ENCODE peak calls at places on chromosomes 6 and 20, in nine cellular contexts. Z is B cell, N is breast epithelium, M is AG09319, P is HL-60, C is brain microvascular endothelial cell, H is cardiac fibroblast, V is PC-3, I is psoas muscle. A is an unnamed sample.

GRCh38 chr6:1554241-1554880 is 55.4 kb upstream of the FOXC1 start:
- DNase-seq in H (no peak), V (no peak), N (no peak), C (no peak), P (no peak), I (no peak), Z (no peak), M (no peak), A (no peak)

GRCh38 chr6:25701807-25702206 is 49.8 kb downstream of the SCGN start:
- DNase-seq in N (no peak), I (no peak), H (no peak), V (peak), M (no peak), Z (no peak), C (no peak), P (no peak), A (no peak)

GRCh38 chr6:136613477-136613876 is 63.3 kb upstream of the MAP7 start:
- DNase-seq in N (no peak), Z (no peak), V (no peak), H (no peak), C (no peak), P (no peak), M (no peak), I (no peak), A (peak)

GRCh38 chr20:19935842-19936241 is 81.3 kb upstream of the NAA20 start:
- DNase-seq in M (no peak), C (no peak), H (no peak), N (peak), P (no peak), V (peak), I (no peak), Z (no peak), A (peak)

GRCh38 chr20:33882018-33882417 is 70.9 kb downstream of the CHMP4B start:
- DNase-seq in I (no peak), H (no peak), Z (no peak), V (no peak), P (no peak), M (no peak), N (no peak), C (no peak), A (no peak)

GRCh38 chr6:155543141-155543870 is 87.7 kb upstream of the NOX3 start:
- DNase-seq in I (no peak), C (no peak), P (no peak), H (no peak), M (no peak), Z (no peak), V (no peak), N (no peak), A (no peak)

GRCh38 chr6:45987866-45988265 is 27.8 kb downstream of the CLIC5 start:
- DNase-seq in P (no peak), M (no peak), V (no peak), I (no peak), C (no peak), Z (no peak), N (no peak), H (no peak), A (no peak)

GRCh38 chr6:54621285-54621684 is 225.3 kb upstream of the FAM83B start:
- DNase-seq in H (peak), P (peak), N (no peak), C (no peak), V (no peak), I (no peak), Z (no peak), M (no peak), A (no peak)

GRCh38 chr6:136822051-136822378 is 377 bp upstream of the PEX7 start:
- DNase-seq in P (no peak), I (no peak), M (no peak), C (no peak), Z (no peak), H (peak), V (peak), N (no peak), A (peak)

GRCh38 chr6:115216835-115217234 is 843.9 kb downstream of the FRK start:
- DNase-seq in P (no peak), I (no peak), C (no peak), H (no peak), M (no peak), Z (no peak), N (no peak), V (peak), A (no peak)
- TF ChIP-seq CTCF in P (no peak), I (no peak), C (no peak), H (no peak), M (no peak), Z (no peak), N (no peak), V (no peak), A (no peak)

GRCh38 chr6:16437984-16438383 is 199.6 kb downstream of the GMPR start:
- DNase-seq in H (no peak), C (no peak), I (no peak), V (no peak), N (no peak), P (no peak), M (no peak), Z (no peak), A (no peak)
- TF ChIP-seq CTCF in H (no peak), C (no peak), I (no peak), V (no peak), N (no peak), P (no peak), M (no peak), Z (no peak), A (no peak)

GRCh38 chr6:20126789-20127653 is 85.2 kb downstream of the MBOAT1 start:
- DNase-seq in C (peak), N (no peak), P (peak), V (peak), I (peak), H (peak), Z (peak), M (peak), A (peak)
- TF ChIP-seq CTCF in C (peak), N (peak), P (peak), V (peak), I (peak), H (peak), Z (peak), M (no peak), A (peak)

DNA sequence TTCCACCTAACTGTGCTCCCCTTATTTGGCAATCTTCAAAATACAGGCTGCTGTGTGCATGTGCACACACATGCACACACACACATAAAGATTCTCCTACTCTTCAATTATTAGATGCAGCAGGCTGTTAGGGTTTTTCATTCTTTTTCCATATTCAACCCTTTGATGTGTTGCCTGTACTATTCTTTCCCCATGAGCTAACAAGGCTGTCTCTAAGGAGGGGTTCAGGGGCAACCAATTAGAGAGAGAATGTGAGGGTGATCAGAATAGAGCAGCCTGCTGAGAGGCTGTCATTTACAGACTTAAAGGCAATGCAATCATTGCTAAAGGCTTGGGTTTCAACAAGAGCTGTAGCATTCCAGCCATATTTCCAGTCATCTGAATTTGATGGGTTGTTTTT is 467.4 kb upstream of the ID4 start:
- DNase-seq in P (no peak), I (no peak), Z (no peak), N (no peak), V (no peak), C (peak), H (no peak), M (no peak), A (no peak)
- TF ChIP-seq CTCF in P (no peak), I (no peak), Z (no peak), N (no peak), V (no peak), C (no peak), H (no peak), M (no peak), A (no peak)

A was measured in foreskin fibroblast.